ENCODE peak calls at places on chromosome 14, in four cellular contexts. O is dorsolateral prefrontal cortex, A is nephron progenitor cell, R is A549. S is an unnamed sample.

GRCh38 chr14:91354221-91354916 is 63.3 kb downstream of the CCDC88C start:
- DNase-seq in O (peak), R (no peak), A (no peak), S (no peak)

GRCh38 chr14:71712478-71712877 is 219.8 kb upstream of the RGS6 start:
- DNase-seq in A (no peak), R (no peak), O (no peak), S (no peak)

GRCh38 chr14:42884100-42884499 is 1277.4 kb downstream of the LRFN5 start:
- DNase-seq in O (no peak), A (no peak), R (peak), S (no peak)

GRCh38 chr14:101666264-101666663 is 95.2 kb upstream of the PPP2R5C start:
- DNase-seq in A (no peak), O (no peak), R (no peak), S (no peak)

GRCh38 chr14:66508846-66509621 is 1.1 kb downstream of the GPHN start:
- DNase-seq in R (peak), O (peak), A (peak), S (peak)

GRCh38 chr14:103716091-103716801 is 636 bp downstream of the ZFYVE21 start:
- DNase-seq in R (no peak), O (no peak), A (no peak), S (no peak)

GRCh38 chr14:65131176-65131765 is 29.0 kb upstream of the MAX start:
- DNase-seq in R (peak), O (no peak), A (no peak), S (no peak)

GRCh38 chr14:34649344-34649743 is 19.4 kb upstream of the SNX6 start:
- DNase-seq in O (no peak), A (no peak), R (peak), S (no peak)

GRCh38 chr14:35287481-35288013 is 4.6 kb upstream of the PSMA6 start:
- DNase-seq in A (no peak), R (no peak), O (no peak), S (no peak)

GRCh38 chr14:75299064-75299463 is 20.4 kb downstream of the FOS start:
- DNase-seq in O (peak), R (no peak), A (no peak), S (no peak)

GRCh38 chr14:78975734-78976133 is 805.6 kb downstream of the NRXN3 start:
- DNase-seq in R (no peak), A (no peak), O (no peak), S (no peak)

GRCh38 chr14:39107624-39108023 is 4.6 kb upstream of the SEC23A start:
- DNase-seq in R (peak), O (no peak), A (no peak), S (no peak)

GRCh38 chr14:85529803-85530574 is at the start of gene FLRT2:
- DNase-seq in O (peak), R (peak), A (peak), S (peak)

GRCh38 chr14:63470877-63471565 is 72.2 kb downstream of the PPP2R5E start:
- DNase-seq in O (no peak), A (no peak), R (peak), S (no peak)

GRCh38 chr14:50944647-50945413 is 547 bp upstream of the PYGL start:
- DNase-seq in O (peak), A (no peak), R (peak), S (no peak)

GRCh38 chr14:99995700-99996356 is 69.4 kb upstream of the EVL start:
- DNase-seq in R (peak), O (peak), A (peak), S (peak)

GRCh38 chr14:96265387-96265786 is 9.4 kb downstream of the BDKRB1 start:
- DNase-seq in A (no peak), R (no peak), O (no peak), S (no peak)

GRCh38 chr14:103135333-103136075 is 12.2 kb downstream of the TNFAIP2 start:
- DNase-seq in O (no peak), R (no peak), A (no peak), S (no peak)

GRCh38 chr14:82080319-82080718 is 546.7 kb upstream of the SEL1L start:
- DNase-seq in R (no peak), O (no peak), A (no peak), S (no peak)

GRCh38 chr14:33679461-33680225 is 271.2 kb downstream of the EGLN3 start:
- DNase-seq in R (no peak), O (no peak), A (no peak), S (no peak)

GRCh38 chr14:77883479-77884238 is 83.8 kb downstream of the ADCK1 start:
- DNase-seq in A (no peak), O (no peak), R (peak), S (no peak)

GRCh38 chr14:69632154-69632553 is 20.8 kb downstream of the SUSD6 start:
- DNase-seq in O (no peak), R (no peak), A (peak), S (no peak)

GRCh38 chr14:69631509-69631908 is 20.1 kb downstream of the SUSD6 start:
- DNase-seq in A (no peak), R (no peak), O (no peak), S (no peak)

GRCh38 chr14:69632752-69633151 is 21.4 kb downstream of the SUSD6 start:
- DNase-seq in A (no peak), O (no peak), R (no peak), S (no peak)

GRCh38 chr14:69626132-69626500 is 14.7 kb downstream of the SUSD6 start:
- DNase-seq in A (no peak), R (no peak), O (no peak), S (no peak)

GRCh38 chr14:69629225-69630127 is 18.1 kb downstream of the SUSD6 start:
- DNase-seq in R (no peak), A (no peak), O (no peak), S (no peak)
- TF ChIP-seq CTCF in R (no peak), A (no peak), O (no peak), S (no peak)

GRCh38 chr14:21723431-21724045 is 49.9 kb upstream of the OR4E1 start:
- DNase-seq in O (no peak), A (peak), R (peak), S (peak)
- TF ChIP-seq CTCF in O (no peak), A (peak), R (peak), S (peak)

GRCh38 chr14:105201156-105201927 is 20.2 kb upstream of the NUDT14 start:
- DNase-seq in O (no peak), A (no peak), R (no peak), S (no peak)
- TF ChIP-seq CTCF in O (no peak), A (no peak), R (no peak), S (no peak)

DNA sequence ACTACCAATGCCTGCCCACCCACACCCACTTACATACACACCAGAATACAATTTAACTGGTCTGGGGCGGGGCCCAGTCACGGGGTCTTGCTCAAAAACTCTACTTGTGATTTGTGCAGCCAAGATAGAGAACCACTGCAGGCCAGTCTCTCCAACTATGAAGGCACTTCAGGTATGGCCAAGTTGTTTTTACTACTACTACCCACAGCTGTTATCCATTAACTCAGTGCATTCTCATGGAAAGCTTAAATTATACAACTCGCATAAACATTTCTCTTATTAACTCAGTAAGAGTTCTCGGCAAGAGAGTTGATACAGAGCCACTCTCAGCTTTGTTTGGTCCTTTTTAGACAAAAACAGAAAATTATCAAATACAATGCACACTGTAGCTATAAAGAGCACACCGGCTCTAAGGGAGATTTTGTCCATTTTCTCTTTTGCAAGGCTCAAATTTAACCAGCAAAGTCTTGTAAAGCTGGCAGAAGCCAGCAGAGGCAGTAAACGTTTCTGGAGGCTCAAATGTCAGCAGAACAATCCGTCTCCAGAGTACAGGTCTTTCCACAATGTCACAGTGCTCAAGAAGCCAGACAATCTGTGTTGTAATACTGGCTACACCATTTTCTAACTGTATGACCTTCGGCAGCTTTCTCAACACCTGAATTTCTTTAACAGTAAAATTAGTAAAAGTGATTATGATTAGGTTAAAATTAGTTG is 85.9 kb downstream of the PTGER2 start:
- DNase-seq in A (no peak), R (no peak), O (no peak), S (no peak)
- TF ChIP-seq CTCF in A (peak), R (no peak), O (no peak), S (no peak)

DNA sequence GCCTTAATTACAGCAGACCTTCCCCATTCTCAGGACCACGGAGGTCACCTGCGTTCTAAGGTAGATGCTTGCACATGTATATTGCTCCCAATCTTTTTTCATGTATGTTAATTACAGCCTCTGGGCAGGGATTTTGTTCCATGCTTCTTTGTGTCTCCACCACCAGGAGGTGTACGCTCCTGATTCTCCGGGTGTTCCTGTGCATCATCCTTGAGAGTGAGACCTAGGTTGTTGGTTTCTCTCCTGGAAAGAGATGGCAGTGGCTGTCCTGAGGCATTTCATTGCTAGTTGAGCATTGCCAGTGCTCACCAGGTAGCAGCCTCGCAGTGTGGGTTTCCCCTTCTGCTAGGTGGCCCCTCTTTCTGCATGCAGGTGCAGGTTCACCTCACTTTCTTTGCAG is 52.8 kb downstream of the KCNK13 start:
- DNase-seq in A (no peak), R (peak), O (no peak), S (no peak)
- TF ChIP-seq CTCF in A (peak), R (no peak), O (no peak), S (peak)

GRCh38 chr14:54168489-54168888 is 211.9 kb upstream of the BMP4 start:
- DNase-seq in A (no peak), O (no peak), R (no peak), S (no peak)

GRCh38 chr14:54170301-54170700 is 213.7 kb upstream of the BMP4 start:
- DNase-seq in A (no peak), O (no peak), R (no peak), S (no peak)

GRCh38 chr14:54172114-54172513 is 215.5 kb upstream of the BMP4 start:
- DNase-seq in R (no peak), A (no peak), O (no peak), S (no peak)

GRCh38 chr14:54166049-54166950 is 209.7 kb upstream of the BMP4 start:
- DNase-seq in O (no peak), R (no peak), A (no peak), S (no peak)

DNA sequence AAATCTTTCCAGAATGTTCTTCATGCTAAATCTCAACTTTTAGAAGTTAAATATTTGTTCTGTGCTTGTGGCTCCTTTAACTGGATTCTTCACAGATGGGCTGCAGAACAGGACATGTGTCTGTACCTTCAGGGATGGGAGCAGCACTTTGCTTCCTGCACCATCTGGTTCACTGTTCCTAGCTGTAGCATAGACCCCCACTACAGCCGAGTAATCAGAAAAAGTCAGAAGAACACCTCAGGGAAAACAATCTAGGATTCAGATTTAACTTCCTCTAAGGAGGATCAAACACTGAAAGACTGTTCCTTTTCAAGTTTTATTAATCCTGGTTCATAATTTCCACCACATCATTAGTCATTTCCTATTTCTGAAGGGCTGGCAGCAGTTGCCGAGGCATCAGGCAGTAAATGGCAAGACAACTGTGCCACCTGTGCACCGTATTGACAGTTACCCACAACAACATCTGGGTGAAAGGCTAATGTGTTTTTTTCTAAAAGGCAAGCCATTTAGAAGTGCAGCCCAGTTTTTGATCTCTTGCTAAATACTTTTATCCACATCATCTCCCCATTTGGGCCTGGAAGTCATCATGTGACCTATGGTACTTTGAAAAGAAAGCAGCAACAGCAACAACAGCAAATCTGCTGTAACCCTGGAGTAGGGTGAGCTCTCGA is 212.8 kb upstream of the BMP4 start:
- DNase-seq in O (no peak), A (no peak), R (no peak), S (no peak)
- TF ChIP-seq CTCF in O (no peak), A (no peak), R (no peak), S (no peak)

DNA sequence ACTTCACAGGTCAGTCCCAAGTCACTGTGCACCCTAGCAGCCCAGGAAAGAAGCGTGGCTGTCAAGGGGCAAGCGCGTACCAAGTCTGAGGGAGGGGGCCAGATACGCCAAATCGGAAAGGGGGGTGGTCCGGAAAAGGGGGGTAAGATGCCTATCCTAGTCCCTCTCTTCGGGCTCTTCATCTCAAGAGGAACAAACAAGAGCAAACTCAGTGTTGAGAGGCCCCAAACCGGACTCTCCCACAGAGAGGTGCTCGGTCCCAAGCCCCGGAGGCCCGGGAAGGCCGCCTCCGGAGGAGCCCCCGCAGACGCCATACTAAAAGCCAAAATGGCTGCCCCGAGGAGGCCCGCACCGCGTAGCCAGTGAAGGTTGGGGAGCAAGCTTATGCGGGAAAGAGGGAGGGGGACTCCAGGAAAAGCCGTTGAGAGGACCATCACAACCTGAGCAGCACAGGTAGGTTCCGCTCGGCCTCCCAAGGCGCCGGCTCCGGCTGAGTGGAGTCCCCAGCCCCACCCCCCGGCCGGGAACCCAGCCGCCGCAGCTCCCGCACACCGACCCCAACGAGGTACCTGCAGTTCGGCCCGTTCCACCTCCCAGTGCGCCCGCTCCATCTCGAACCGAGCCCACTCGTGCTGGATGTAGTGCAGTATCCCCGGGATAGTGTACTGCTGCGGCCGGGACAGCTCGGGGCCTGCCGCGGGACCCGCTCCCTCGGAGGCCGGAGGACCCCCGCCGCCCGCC is at the start of gene AP4S1:
- DNase-seq in R (peak), A (peak), O (peak), S (peak)
- TF ChIP-seq CTCF in R (no peak), A (no peak), O (no peak), S (no peak)

DNA sequence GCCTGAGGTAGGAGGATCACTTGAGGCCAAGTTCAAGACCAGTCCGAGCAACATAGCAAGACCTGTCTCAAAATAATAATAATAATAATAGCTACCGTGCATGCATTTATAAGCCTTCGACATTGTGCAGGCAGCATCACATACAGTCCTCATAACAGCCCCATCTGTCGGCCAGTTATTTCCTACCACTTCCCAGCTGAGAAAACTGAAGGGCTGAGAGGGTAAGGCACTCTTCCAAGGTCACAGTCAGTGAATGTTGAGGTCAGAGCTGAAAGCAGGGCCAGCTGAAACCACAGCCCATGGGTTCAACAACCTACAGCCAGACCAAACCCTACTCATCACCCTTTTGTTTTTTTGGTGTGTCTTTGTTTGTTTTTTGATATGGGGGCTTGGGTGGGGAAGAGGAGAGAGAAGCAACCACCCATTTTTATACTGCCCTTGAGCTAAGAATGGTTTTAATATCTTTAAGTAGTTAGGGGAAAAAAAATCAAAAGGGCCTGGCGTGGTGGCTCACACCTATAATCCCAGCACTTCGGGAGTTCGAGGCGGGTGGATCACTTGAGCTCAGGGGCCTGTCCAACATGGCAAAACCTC is 16.8 kb upstream of the ITPK1 start:
- DNase-seq in R (peak), O (peak), A (no peak), S (peak)
- TF ChIP-seq CTCF in R (peak), O (peak), A (peak), S (peak)

DNA sequence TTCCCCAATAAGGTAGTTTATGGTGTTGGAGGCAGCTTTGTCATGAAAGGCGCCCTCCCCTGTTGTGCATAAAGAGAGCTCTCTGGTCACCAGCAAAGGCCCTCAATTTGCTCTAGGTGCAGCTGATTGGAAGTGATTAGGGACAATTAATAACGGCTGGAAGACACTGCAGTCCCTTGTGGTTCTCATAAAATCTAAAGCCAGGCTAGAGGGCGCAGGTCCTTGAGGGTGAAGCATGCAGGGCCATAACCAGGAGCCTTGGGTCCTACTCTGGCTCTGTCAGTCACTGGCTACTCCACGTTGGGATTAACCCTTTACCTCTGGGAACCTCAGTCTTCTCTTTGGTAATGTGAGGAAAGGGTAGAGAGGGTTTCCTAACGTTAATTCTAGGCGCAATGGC is 1.9 kb downstream of the DAAM1 start:
- DNase-seq in A (peak), R (peak), O (peak), S (peak)
- TF ChIP-seq CTCF in A (no peak), R (no peak), O (no peak), S (no peak)